ENCODE peak calls at places on chromosomes 1 and 21, in eight cellular contexts. D is AG10803; R is colonic mucosa; A is ovary; E is hepatocyte; S is foreskin fibroblast; F is dorsolateral prefrontal cortex; C is CD8-positive, alpha-beta T cell. U is an unnamed sample.

GRCh38 chr1:20494609-20495311 is 8.8 kb upstream of the CAMK2N1 start:
- DNase-seq in D (peak), R (no peak), A (no peak), E (no peak), S (peak), F (no peak), C (no peak), U (peak)

GRCh38 chr1:32900956-32901822 is at the start of gene TMEM54:
- DNase-seq in D (no peak), R (peak), A (peak), E (peak), S (no peak), F (no peak), C (no peak), U (peak)

GRCh38 chr1:151718011-151718431 is 1.4 kb upstream of the CELF3 start:
- DNase-seq in D (peak), R (no peak), A (no peak), E (no peak), S (no peak), F (no peak), C (no peak), U (peak)

GRCh38 chr1:118767971-118768370 is 220.2 kb downstream of the TBX15 start:
- DNase-seq in D (no peak), R (no peak), A (no peak), E (no peak), S (no peak), F (no peak), C (no peak), U (peak)

GRCh38 chr1:30801826-30802198 is 44.2 kb upstream of the LAPTM5 start:
- DNase-seq in D (peak), R (peak), A (peak), E (peak), S (peak), F (peak), C (peak), U (peak)

GRCh38 chr21:14054682-14055081 is 156.1 kb downstream of the LIPI start:
- DNase-seq in D (no peak), R (no peak), A (no peak), E (no peak), S (no peak), F (no peak), C (no peak), U (no peak)

GRCh38 chr1:36349241-36349671 is 25.8 kb upstream of the EVA1B start:
- DNase-seq in D (peak), R (no peak), A (no peak), E (no peak), S (peak), F (no peak), C (no peak), U (peak)

GRCh38 chr1:3899776-3900149 is 309 bp downstream of the C1orf174 start:
- DNase-seq in D (no peak), R (no peak), A (no peak), E (no peak), S (no peak), F (no peak), C (peak), U (no peak)

GRCh38 chr21:16076465-16076864 is 346.7 kb downstream of the USP25 start:
- DNase-seq in D (no peak), R (no peak), A (no peak), E (no peak), S (no peak), F (no peak), C (no peak), U (no peak)

GRCh38 chr1:219985169-219985568 is 56.8 kb upstream of the SLC30A10 start:
- DNase-seq in D (no peak), R (no peak), A (no peak), E (no peak), S (no peak), F (no peak), C (no peak), U (no peak)
- H3K4me3 ChIP-seq in D (no peak), R (no peak), A (no peak), E (no peak), S (no peak), F (no peak), C (no peak), U (no peak)

GRCh38 chr1:200373811-200374231 is 36.0 kb downstream of the ZNF281 start:
- DNase-seq in D (no peak), R (no peak), A (no peak), E (no peak), S (no peak), F (no peak), C (no peak), U (no peak)
- H3K4me3 ChIP-seq in D (peak), R (no peak), A (no peak), E (no peak), S (no peak), F (peak), C (no peak), U (no peak)

GRCh38 chr1:1356166-1356795 is 2.1 kb downstream of the MXRA8 start:
- DNase-seq in D (no peak), R (no peak), A (no peak), E (no peak), S (no peak), F (no peak), C (no peak), U (no peak)

GRCh38 chr1:1356796-1357401 is 1.5 kb downstream of the MXRA8 start:
- DNase-seq in D (no peak), R (no peak), A (no peak), E (no peak), S (no peak), F (no peak), C (no peak), U (no peak)

GRCh38 chr1:1358433-1359201 is at the start of gene MXRA8:
- DNase-seq in D (peak), R (peak), A (peak), E (peak), S (peak), F (no peak), C (no peak), U (peak)

GRCh38 chr1:1359316-1359667 is 937 bp upstream of the MXRA8 start:
- DNase-seq in D (peak), R (peak), A (peak), E (no peak), S (peak), F (no peak), C (no peak), U (peak)

DNA sequence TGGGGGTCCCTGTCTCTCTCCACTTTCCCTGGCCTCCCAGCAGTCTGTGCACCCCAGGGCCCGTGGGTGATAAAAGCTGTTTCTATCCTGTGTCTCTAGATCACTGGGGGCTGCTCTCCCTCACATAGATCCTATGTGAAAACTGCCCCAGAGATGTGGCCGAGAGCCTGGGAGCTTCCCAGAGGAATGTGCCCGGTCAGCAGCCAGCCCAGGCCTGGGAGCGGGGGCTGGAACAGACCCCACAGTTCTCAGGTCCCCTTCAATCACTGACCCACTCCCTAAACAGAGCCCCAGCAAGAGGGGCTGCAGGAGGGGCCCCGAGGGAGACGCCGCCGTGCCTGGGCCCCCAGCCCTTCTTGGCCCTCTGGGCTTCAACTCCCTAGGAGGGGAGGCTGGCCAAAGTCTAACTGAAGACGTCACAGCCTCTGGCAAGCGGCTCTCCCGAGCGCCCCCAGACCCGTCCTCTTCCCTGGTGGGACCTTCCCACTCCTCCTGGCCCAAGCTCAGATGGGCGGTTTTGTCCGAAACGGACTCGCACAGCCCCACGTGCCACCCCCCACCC is 403 bp downstream of the MXRA8 start:
- DNase-seq in D (no peak), R (no peak), A (peak), E (peak), S (no peak), F (no peak), C (no peak), U (no peak)
- H3K4me3 ChIP-seq in D (peak), R (peak), A (peak), E (peak), S (peak), F (peak), C (peak), U (peak)

DNA sequence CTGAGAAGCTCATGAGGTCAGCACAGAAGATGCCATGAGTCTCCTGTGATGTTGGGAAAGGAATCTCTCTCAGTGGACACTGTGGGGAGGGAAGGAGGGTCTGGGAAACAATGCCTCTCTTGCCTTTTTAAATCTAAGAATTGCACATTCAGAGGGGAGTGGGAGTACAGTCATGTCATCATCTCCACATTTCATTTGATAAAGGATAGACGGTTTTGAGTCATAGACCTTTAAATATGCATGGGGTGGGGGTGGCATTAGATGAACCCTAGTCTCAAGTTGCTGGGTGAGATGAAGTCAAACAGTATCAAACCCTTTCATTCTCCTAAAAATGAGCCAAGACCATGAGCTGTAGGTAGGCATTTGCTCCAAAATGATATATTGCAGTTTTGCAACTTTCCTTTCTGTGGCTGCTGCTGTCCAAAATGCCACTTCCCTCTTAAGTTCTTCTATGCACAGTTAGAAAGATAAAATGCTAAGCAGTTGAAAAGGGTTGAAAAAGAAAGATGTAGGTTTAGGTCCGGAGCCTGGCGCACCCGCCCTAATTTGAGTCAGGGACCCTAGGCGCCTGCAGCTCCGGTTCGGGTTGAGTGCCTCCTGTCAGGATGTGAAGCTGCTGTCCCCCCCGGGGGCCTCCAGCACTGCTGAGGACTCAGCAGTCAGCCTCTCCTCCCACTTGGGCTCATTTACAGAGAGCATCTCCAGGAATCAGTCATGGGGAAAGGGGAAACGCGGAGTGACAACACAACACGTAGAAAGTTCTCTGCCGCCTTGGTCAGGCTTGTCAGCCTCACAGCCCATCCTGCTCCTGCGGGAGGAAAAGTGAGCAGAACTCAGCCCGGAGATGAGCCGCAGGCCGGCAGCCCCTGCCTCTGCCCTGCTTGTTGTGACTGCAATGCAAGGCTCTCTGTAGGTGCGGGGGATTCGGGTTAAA is 479.3 kb upstream of the RUNX1 start:
- DNase-seq in D (no peak), R (peak), A (peak), E (no peak), S (no peak), F (no peak), C (peak), U (no peak)
- H3K4me3 ChIP-seq in D (peak), R (peak), A (peak), E (no peak), S (no peak), F (peak), C (peak), U (no peak)

U was measured in fibroblast of mammary gland.